ENCODE peak calls at places on chromosome 20, in four cellular contexts. F, N, K and M are unnamed samples.

GRCh38 chr20:37382539-37383120 is 36.7 kb downstream of the SRC start:
- DNase-seq in F (no peak), N (no peak), K (no peak), M (no peak)

GRCh38 chr20:35463455-35464300 is 8.3 kb downstream of the CEP250 start:
- DNase-seq in F (no peak), N (peak; percentile 35), K (peak; percentile 66), M (peak; percentile 40)

GRCh38 chr20:26209171-26209941 is 512.7 kb upstream of the ZNF337 start:
- DNase-seq in F (peak; percentile 8), N (no peak), K (peak; percentile 43), M (no peak)

GRCh38 chr20:6583134-6583738 is 184.2 kb upstream of the BMP2 start:
- DNase-seq in F (peak; percentile 28), N (peak; percentile 35), K (peak; percentile 56), M (no peak)

GRCh38 chr20:56268536-56268935 is 20.0 kb downstream of the MC3R start:
- DNase-seq in F (no peak), N (no peak), K (no peak), M (no peak)

GRCh38 chr20:34824861-34825529 is 456 bp downstream of the NCOA6 start:
- DNase-seq in F (peak; percentile 71), N (peak; percentile 68), K (peak; percentile 77), M (peak; percentile 73)

GRCh38 chr20:61835791-61836350 is 229.8 kb downstream of the TAF4 start:
- DNase-seq in F (no peak), N (no peak), K (no peak), M (no peak)

GRCh38 chr20:21548390-21549035 is 34.6 kb upstream of the NKX2-2 start:
- DNase-seq in F (no peak), N (no peak), K (no peak), M (no peak)

GRCh38 chr20:38435555-38435939 is 419 bp upstream of the SNHG17 start:
- DNase-seq in F (no peak), N (no peak), K (no peak), M (no peak)

GRCh38 chr20:53580376-53581111 is 13.1 kb downstream of the ZNF217 start:
- DNase-seq in F (no peak), N (no peak), K (no peak), M (no peak)

GRCh38 chr20:35145141-35145564 is 2.0 kb downstream of the EDEM2 start:
- DNase-seq in F (no peak), N (no peak), K (no peak), M (no peak)

GRCh38 chr20:24628985-24629384 is 159.6 kb downstream of the SYNDIG1 start:
- DNase-seq in F (no peak), N (no peak), K (no peak), M (no peak)

GRCh38 chr20:33914871-33915270 is 78.8 kb upstream of the RALY start:
- DNase-seq in F (no peak), N (no peak), K (no peak), M (no peak)

GRCh38 chr20:38094373-38094775 is 60.8 kb downstream of the RPRD1B start:
- DNase-seq in F (no peak), N (peak; percentile 51), K (no peak), M (no peak)

GRCh38 chr20:35093245-35093884 is 758 bp upstream of the TRPC4AP start:
- DNase-seq in F (no peak), N (no peak), K (no peak), M (no peak)

GRCh38 chr20:62025832-62026563 is 39.7 kb downstream of the TAF4 start:
- DNase-seq in F (no peak), N (peak; percentile 54), K (no peak), M (no peak)

GRCh38 chr20:17666491-17666890 is 15.6 kb downstream of the RRBP1 start:
- DNase-seq in F (no peak), N (no peak), K (no peak), M (no peak)

GRCh38 chr20:61764471-61765020 is 301.1 kb downstream of the TAF4 start:
- DNase-seq in F (no peak), N (no peak), K (no peak), M (no peak)

GRCh38 chr20:17645010-17645409 is 37.0 kb downstream of the RRBP1 start:
- DNase-seq in F (no peak), N (no peak), K (no peak), M (no peak)

GRCh38 chr20:50663095-50663821 is 28.1 kb downstream of the RIPOR3 start:
- DNase-seq in F (no peak), N (no peak), K (peak; percentile 48), M (no peak)

GRCh38 chr20:20297752-20298151 is 70.2 kb upstream of the INSM1 start:
- DNase-seq in F (no peak), N (no peak), K (no peak), M (no peak)

GRCh38 chr20:40654876-40655275 is 34.2 kb downstream of the MAFB start:
- DNase-seq in F (no peak), N (no peak), K (no peak), M (no peak)

GRCh38 chr20:63538204-63539091 is 1.3 kb upstream of the PTK6 start:
- DNase-seq in F (no peak), N (no peak), K (no peak), M (no peak)

GRCh38 chr20:58647814-58648501 is 3.1 kb upstream of the STX16 start:
- DNase-seq in F (no peak), N (no peak), K (no peak), M (no peak)

GRCh38 chr20:24990810-24991252 is 1.7 kb downstream of the APMAP start:
- DNase-seq in F (no peak), N (no peak), K (peak; percentile 17), M (no peak)

GRCh38 chr20:17233621-17234020 is 6.8 kb downstream of the PCSK2 start:
- DNase-seq in F (no peak), N (no peak), K (no peak), M (no peak)

GRCh38 chr20:50191065-50191565 is 485 bp downstream of the CEBPB start:
- DNase-seq in F (peak; percentile 75), N (peak; percentile 67), K (no peak), M (peak; percentile 79)

GRCh38 chr20:13302647-13303425 is 81.8 kb downstream of the ISM1 start:
- DNase-seq in F (no peak), N (no peak), K (peak; percentile 53), M (no peak)

GRCh38 chr20:61812771-61813485 is 252.8 kb downstream of the TAF4 start:
- DNase-seq in F (no peak), N (no peak), K (no peak), M (no peak)

GRCh38 chr20:23141016-23141415 is 54.9 kb upstream of the CD93 start:
- DNase-seq in F (no peak), N (no peak), K (no peak), M (no peak)

GRCh38 chr20:23141450-23142161 is 55.5 kb upstream of the CD93 start:
- DNase-seq in F (no peak), N (no peak), K (no peak), M (peak; percentile 61)

GRCh38 chr20:23138226-23138625 is 52.1 kb upstream of the CD93 start:
- DNase-seq in F (no peak), N (no peak), K (no peak), M (no peak)

GRCh38 chr20:23138682-23139081 is 52.6 kb upstream of the CD93 start:
- DNase-seq in F (no peak), N (no peak), K (no peak), M (no peak)

GRCh38 chr20:23139524-23139923 is 53.4 kb upstream of the CD93 start:
- DNase-seq in F (no peak), N (no peak), K (no peak), M (no peak)
- H3K4me1 ChIP-seq in F (peaks cover 22% of the 10 kb centered on the region), N (peaks cover 18% of the 10 kb centered on the region), K (no peaks in the 10 kb centered on the region), M (peaks cover 15% of the 10 kb centered on the region)

GRCh38 chr20:44571367-44571766 is 11.0 kb upstream of the PKIG start:
- DNase-seq in F (no peak), N (no peak), K (no peak), M (no peak)

GRCh38 chr20:44573501-44573869 is 8.9 kb upstream of the PKIG start:
- DNase-seq in F (no peak), N (no peak), K (no peak), M (no peak)

GRCh38 chr20:44572551-44573500 is 9.6 kb upstream of the PKIG start:
- DNase-seq in F (peak; percentile 53), N (peak; percentile 71), K (no peak), M (no peak)

GRCh38 chr20:44576297-44576696 is 6.1 kb upstream of the PKIG start:
- DNase-seq in F (no peak), N (peak; percentile 50), K (no peak), M (no peak)

GRCh38 chr20:44574372-44574771 is 8.0 kb upstream of the PKIG start:
- DNase-seq in F (no peak), N (no peak), K (no peak), M (no peak)
- H3K4me1 ChIP-seq in F (peaks cover 57% of the 10 kb centered on the region), N (peaks cover 20% of the 10 kb centered on the region), K (no peaks in the 10 kb centered on the region), M (peaks cover 15% of the 10 kb centered on the region)

GRCh38 chr20:10670521-10671220 is 3.1 kb downstream of the JAG1 start:
- DNase-seq in F (no peak), N (peak; percentile 51), K (no peak), M (no peak)
- H3K4me1 ChIP-seq in F (peaks cover 53% of the 10 kb centered on the region), N (peaks cover 24% of the 10 kb centered on the region), K (peaks cover 18% of the 10 kb centered on the region), M (peaks cover 10% of the 10 kb centered on the region)

GRCh38 chr20:47533518-47534062 is 31.9 kb downstream of the NCOA3 start:
- DNase-seq in F (no peak), N (no peak), K (no peak), M (no peak)

GRCh38 chr20:47531468-47531867 is 29.8 kb downstream of the NCOA3 start:
- DNase-seq in F (no peak), N (no peak), K (no peak), M (no peak)

GRCh38 chr20:47532002-47532401 is 30.3 kb downstream of the NCOA3 start:
- DNase-seq in F (no peak), N (no peak), K (no peak), M (no peak)

GRCh38 chr20:47527004-47527800 is 25.5 kb downstream of the NCOA3 start:
- DNase-seq in F (no peak), N (no peak), K (no peak), M (no peak)

GRCh38 chr20:47529840-47530239 is 28.2 kb downstream of the NCOA3 start:
- DNase-seq in F (no peak), N (no peak), K (no peak), M (no peak)
- H3K4me1 ChIP-seq in F (peaks cover 35% of the 10 kb centered on the region), N (peaks cover 3% of the 10 kb centered on the region), K (no peaks in the 10 kb centered on the region), M (peaks cover 1% of the 10 kb centered on the region)